ENCODE peak calls at places on chromosome 17, in four cellular contexts. One of them, this sample, is unnamed.

GRCh38 chr17:78781339-78782304 is at the start of gene CYTH1:
- DNase-seq in mesenchymal stem cell: peak
- DNase-seq in ovary: peak
- DNase-seq in SK-N-SH: peak
- DNase-seq in this sample: peak

GRCh38 chr17:66416207-66416940 is 114.0 kb downstream of the PRKCA start:
- DNase-seq in ovary: no peak
- DNase-seq in SK-N-SH: no peak
- DNase-seq in mesenchymal stem cell: no peak
- DNase-seq in this sample: no peak

GRCh38 chr17:36849871-36850348 is 87.4 kb upstream of the LHX1 start:
- DNase-seq in mesenchymal stem cell: peak
- DNase-seq in SK-N-SH: no peak
- DNase-seq in ovary: no peak
- DNase-seq in this sample: no peak

GRCh38 chr17:8141741-8142140 is 10.5 kb downstream of the PER1 start:
- DNase-seq in mesenchymal stem cell: no peak
- DNase-seq in ovary: peak
- DNase-seq in SK-N-SH: no peak
- DNase-seq in this sample: peak

GRCh38 chr17:67283727-67284516 is 38.9 kb upstream of the HELZ start:
- DNase-seq in SK-N-SH: no peak
- DNase-seq in mesenchymal stem cell: no peak
- DNase-seq in ovary: no peak
- DNase-seq in this sample: no peak

GRCh38 chr17:57295526-57296023 is 39.3 kb downstream of the MSI2 start:
- DNase-seq in mesenchymal stem cell: peak
- DNase-seq in SK-N-SH: no peak
- DNase-seq in ovary: no peak
- DNase-seq in this sample: no peak

GRCh38 chr17:3529817-3530741 is 27.5 kb downstream of the TRPV3 start:
- DNase-seq in mesenchymal stem cell: no peak
- DNase-seq in ovary: peak
- DNase-seq in SK-N-SH: no peak
- DNase-seq in this sample: peak

GRCh38 chr17:31499771-31500554 is 108.5 kb downstream of the RAB11FIP4 start:
- DNase-seq in mesenchymal stem cell: no peak
- DNase-seq in ovary: no peak
- DNase-seq in SK-N-SH: peak
- DNase-seq in this sample: peak

GRCh38 chr17:72267601-72268000 is 146.8 kb downstream of the SOX9 start:
- DNase-seq in mesenchymal stem cell: no peak
- DNase-seq in ovary: no peak
- DNase-seq in SK-N-SH: no peak
- DNase-seq in this sample: no peak

GRCh38 chr17:49217651-49218413 is 7.3 kb downstream of the ABI3 start:
- DNase-seq in ovary: no peak
- DNase-seq in mesenchymal stem cell: no peak
- DNase-seq in SK-N-SH: peak
- DNase-seq in this sample: peak

GRCh38 chr17:49214665-49215360 is 4.3 kb downstream of the ABI3 start:
- DNase-seq in mesenchymal stem cell: no peak
- DNase-seq in SK-N-SH: peak
- DNase-seq in ovary: no peak
- DNase-seq in this sample: no peak

GRCh38 chr17:49218941-49219913 is 8.7 kb downstream of the ABI3 start:
- DNase-seq in SK-N-SH: peak
- DNase-seq in ovary: no peak
- DNase-seq in mesenchymal stem cell: no peak
- DNase-seq in this sample: peak

GRCh38 chr17:49216482-49216881 is 6.0 kb downstream of the ABI3 start:
- DNase-seq in ovary: no peak
- DNase-seq in mesenchymal stem cell: no peak
- DNase-seq in SK-N-SH: no peak
- DNase-seq in this sample: no peak

GRCh38 chr17:49216953-49217650 is 6.6 kb downstream of the ABI3 start:
- DNase-seq in SK-N-SH: peak
- DNase-seq in ovary: no peak
- DNase-seq in mesenchymal stem cell: no peak
- DNase-seq in this sample: peak
- H3K27ac ChIP-seq in SK-N-SH: no peak
- H3K27ac ChIP-seq in ovary: no peak
- H3K27ac ChIP-seq in mesenchymal stem cell: no peak
- H3K27ac ChIP-seq in this sample: no peak

GRCh38 chr17:40327244-40327666 is 18.3 kb downstream of the RARA start:
- DNase-seq in ovary: no peak
- DNase-seq in mesenchymal stem cell: no peak
- DNase-seq in SK-N-SH: no peak
- DNase-seq in this sample: peak

GRCh38 chr17:40326014-40326831 is 17.2 kb downstream of the RARA start:
- DNase-seq in ovary: no peak
- DNase-seq in mesenchymal stem cell: no peak
- DNase-seq in SK-N-SH: no peak
- DNase-seq in this sample: peak

GRCh38 chr17:40327735-40328385 is 18.9 kb downstream of the RARA start:
- DNase-seq in SK-N-SH: no peak
- DNase-seq in ovary: peak
- DNase-seq in mesenchymal stem cell: no peak
- DNase-seq in this sample: peak

GRCh38 chr17:40325156-40326013 is 16.4 kb downstream of the RARA start:
- DNase-seq in ovary: no peak
- DNase-seq in SK-N-SH: no peak
- DNase-seq in mesenchymal stem cell: no peak
- DNase-seq in this sample: peak

DNA sequence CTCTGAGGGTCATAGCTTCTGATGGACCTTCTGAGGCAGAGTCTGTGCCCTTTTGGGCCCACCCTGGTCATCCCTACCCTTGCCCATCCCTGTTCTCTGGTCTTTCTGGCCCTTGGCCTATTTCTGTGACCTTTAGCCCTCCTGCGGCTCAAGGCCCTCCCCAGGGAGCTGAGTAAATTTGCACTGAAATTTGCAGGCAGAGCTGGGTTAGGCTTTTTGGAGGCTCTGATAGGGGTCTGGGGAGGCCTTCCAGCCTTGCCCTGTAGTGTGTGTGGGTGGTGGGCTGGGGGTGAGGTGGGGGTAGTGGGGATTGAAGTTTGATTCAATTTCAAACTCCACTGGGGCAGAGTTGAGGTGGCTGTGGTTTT is 17.8 kb downstream of the RARA start:
- DNase-seq in SK-N-SH: no peak
- DNase-seq in ovary: no peak
- DNase-seq in mesenchymal stem cell: no peak
- DNase-seq in this sample: peak
- H3K27ac ChIP-seq in SK-N-SH: peak
- H3K27ac ChIP-seq in ovary: peak
- H3K27ac ChIP-seq in mesenchymal stem cell: no peak
- H3K27ac ChIP-seq in this sample: peak

GRCh38 chr17:50350733-50351132 is 4.8 kb downstream of the XYLT2 start:
- DNase-seq in ovary: no peak
- DNase-seq in mesenchymal stem cell: no peak
- DNase-seq in SK-N-SH: no peak
- DNase-seq in this sample: no peak

GRCh38 chr17:50353600-50354195 is 7.8 kb downstream of the XYLT2 start:
- DNase-seq in mesenchymal stem cell: no peak
- DNase-seq in ovary: no peak
- DNase-seq in SK-N-SH: no peak
- DNase-seq in this sample: no peak

GRCh38 chr17:50352693-50353599 is 7.0 kb downstream of the XYLT2 start:
- DNase-seq in SK-N-SH: no peak
- DNase-seq in ovary: no peak
- DNase-seq in mesenchymal stem cell: no peak
- DNase-seq in this sample: no peak

GRCh38 chr17:50354198-50354597 is 8.3 kb downstream of the XYLT2 start:
- DNase-seq in SK-N-SH: no peak
- DNase-seq in ovary: no peak
- DNase-seq in mesenchymal stem cell: no peak
- DNase-seq in this sample: no peak

GRCh38 chr17:50352072-50352692 is 6.3 kb downstream of the XYLT2 start:
- DNase-seq in ovary: peak
- DNase-seq in SK-N-SH: no peak
- DNase-seq in mesenchymal stem cell: no peak
- DNase-seq in this sample: peak
- H3K27ac ChIP-seq in ovary: no peak
- H3K27ac ChIP-seq in SK-N-SH: no peak
- H3K27ac ChIP-seq in mesenchymal stem cell: no peak
- H3K27ac ChIP-seq in this sample: no peak

GRCh38 chr17:80471922-80472321 is 4.5 kb downstream of the NPTX1 start:
- DNase-seq in mesenchymal stem cell: no peak
- DNase-seq in SK-N-SH: no peak
- DNase-seq in ovary: no peak
- DNase-seq in this sample: no peak

GRCh38 chr17:80469667-80470066 is 6.7 kb downstream of the NPTX1 start:
- DNase-seq in ovary: no peak
- DNase-seq in mesenchymal stem cell: no peak
- DNase-seq in SK-N-SH: no peak
- DNase-seq in this sample: no peak

GRCh38 chr17:80468781-80469533 is 7.5 kb downstream of the NPTX1 start:
- DNase-seq in mesenchymal stem cell: no peak
- DNase-seq in SK-N-SH: peak
- DNase-seq in ovary: no peak
- DNase-seq in this sample: no peak

GRCh38 chr17:80468222-80468621 is 8.2 kb downstream of the NPTX1 start:
- DNase-seq in SK-N-SH: peak
- DNase-seq in ovary: no peak
- DNase-seq in mesenchymal stem cell: no peak
- DNase-seq in this sample: no peak

GRCh38 chr17:80470603-80471002 is 5.8 kb downstream of the NPTX1 start:
- DNase-seq in mesenchymal stem cell: no peak
- DNase-seq in SK-N-SH: no peak
- DNase-seq in ovary: no peak
- DNase-seq in this sample: no peak
- H3K27ac ChIP-seq in mesenchymal stem cell: no peak
- H3K27ac ChIP-seq in SK-N-SH: no peak
- H3K27ac ChIP-seq in ovary: no peak
- H3K27ac ChIP-seq in this sample: no peak

GRCh38 chr17:77326636-77327035 is 185.9 kb downstream of the SEC14L1 start:
- DNase-seq in SK-N-SH: no peak
- DNase-seq in ovary: no peak
- DNase-seq in mesenchymal stem cell: no peak
- DNase-seq in this sample: no peak
- H3K27ac ChIP-seq in SK-N-SH: no peak
- H3K27ac ChIP-seq in ovary: no peak
- H3K27ac ChIP-seq in mesenchymal stem cell: no peak
- H3K27ac ChIP-seq in this sample: no peak

This sample was measured in right cardiac atrium.